ENCODE peak calls at places on chromosomes 2 and 18, in seven cellular contexts. A is glutamatergic neuron, S is progenitor cell of endocrine pancreas, X is uterus, Z is gastrocnemius medialis, K is BJ, Y is hepatocyte. F is an unnamed sample.

GRCh38 chr2:174153757-174154680 is 94.3 kb downstream of the OLA1 start:
- DNase-seq in A (no peak), S (no peak), X (no peak), Z (no peak), K (peak), Y (peak), F (no peak)

GRCh38 chr2:208360259-208361076 is 46.1 kb upstream of the PTH2R start:
- DNase-seq in A (no peak), S (no peak), X (no peak), Z (no peak), K (no peak), Y (no peak), F (no peak)

GRCh38 chr2:44974064-44974715 is 32.7 kb downstream of the SIX3 start:
- DNase-seq in A (no peak), S (no peak), X (no peak), Z (no peak), K (no peak), Y (peak), F (peak)

GRCh38 chr2:113876503-113877387 is 13.1 kb upstream of the ACTR3 start:
- DNase-seq in A (no peak), S (no peak), X (no peak), Z (no peak), K (no peak), Y (peak), F (no peak)

GRCh38 chr2:100940240-100940639 is 61.8 kb upstream of the RPL31 start:
- DNase-seq in A (no peak), S (no peak), X (no peak), Z (no peak), K (no peak), Y (no peak), F (no peak)

GRCh38 chr2:32807662-32808061 is 139.1 kb upstream of the LTBP1 start:
- DNase-seq in A (no peak), S (no peak), X (no peak), Z (no peak), K (no peak), Y (no peak), F (no peak)

GRCh38 chr2:27249891-27250651 is 12.8 kb downstream of the SLC30A3 start:
- DNase-seq in A (peak), S (peak), X (no peak), Z (no peak), K (no peak), Y (peak), F (no peak)

GRCh38 chr2:10397878-10398277 is 50.2 kb downstream of the ODC1 start:
- DNase-seq in A (no peak), S (no peak), X (no peak), Z (no peak), K (no peak), Y (no peak), F (no peak)

GRCh38 chr2:168185583-168186274 is 61.7 kb downstream of the STK39 start:
- DNase-seq in A (no peak), S (no peak), X (no peak), Z (no peak), K (no peak), Y (no peak), F (no peak)

GRCh38 chr2:144326845-144327244 is 193.1 kb downstream of the ZEB2 start:
- DNase-seq in A (no peak), S (no peak), X (no peak), Z (no peak), K (no peak), Y (no peak), F (no peak)

GRCh38 chr18:48295586-48296311 is 113.4 kb downstream of the ZBTB7C start:
- DNase-seq in A (peak), S (no peak), X (no peak), Z (no peak), K (no peak), Y (peak), F (no peak)

GRCh38 chr2:221153226-221153625 is 418.9 kb downstream of the EPHA4 start:
- DNase-seq in A (no peak), S (no peak), X (no peak), Z (no peak), K (no peak), Y (no peak), F (no peak)

GRCh38 chr2:157178865-157179264 is 78.6 kb upstream of the GALNT5 start:
- DNase-seq in A (no peak), S (no peak), X (no peak), Z (no peak), K (no peak), Y (no peak), F (no peak)

GRCh38 chr2:23287250-23287704 is 97.7 kb upstream of the KLHL29 start:
- DNase-seq in A (no peak), S (no peak), X (peak), Z (no peak), K (peak), Y (peak), F (no peak)

GRCh38 chr2:199977984-199978415 is 22.6 kb downstream of the MAIP1 start:
- DNase-seq in A (no peak), S (no peak), X (no peak), Z (no peak), K (no peak), Y (peak), F (no peak)

GRCh38 chr2:121804340-121804739 is 48.9 kb downstream of the TSN start:
- DNase-seq in A (no peak), S (no peak), X (no peak), Z (no peak), K (no peak), Y (no peak), F (no peak)

GRCh38 chr2:82344670-82345069 is 2040.1 kb upstream of the LRRTM1 start:
- DNase-seq in A (no peak), S (no peak), X (no peak), Z (no peak), K (no peak), Y (peak), F (no peak)

GRCh38 chr2:102112692-102113665 is 29.6 kb upstream of the IL1R1 start:
- DNase-seq in A (no peak), S (no peak), X (no peak), Z (no peak), K (no peak), Y (no peak), F (no peak)

GRCh38 chr2:157627594-157628281 is 926 bp downstream of the ACVR1C start:
- DNase-seq in A (no peak), S (no peak), X (no peak), Z (no peak), K (no peak), Y (no peak), F (no peak)

GRCh38 chr2:70898363-70899240 is 37.1 kb upstream of the ATP6V1B1 start:
- DNase-seq in A (no peak), S (no peak), X (no peak), Z (no peak), K (no peak), Y (no peak), F (no peak)

GRCh38 chr18:5746844-5747243 is 148.5 kb downstream of the TMEM200C start:
- DNase-seq in A (no peak), S (no peak), X (no peak), Z (no peak), K (no peak), Y (peak), F (no peak)

GRCh38 chr2:28163028-28163427 is 229.6 kb upstream of the FOSL2 start:
- DNase-seq in A (no peak), S (no peak), X (no peak), Z (peak), K (no peak), Y (no peak), F (no peak)

GRCh38 chr2:56013475-56013874 is 89.9 kb upstream of the EFEMP1 start:
- DNase-seq in A (no peak), S (no peak), X (no peak), Z (no peak), K (no peak), Y (no peak), F (no peak)

GRCh38 chr2:233419626-233420431 is 65.5 kb downstream of the DGKD start:
- DNase-seq in A (no peak), S (no peak), X (no peak), Z (no peak), K (no peak), Y (no peak), F (no peak)

GRCh38 chr18:40624959-40625358 is 1330.1 kb upstream of the PIK3C3 start:
- DNase-seq in A (no peak), S (no peak), X (no peak), Z (no peak), K (no peak), Y (no peak), F (no peak)

GRCh38 chr18:40630496-40630895 is 1324.5 kb upstream of the PIK3C3 start:
- DNase-seq in A (no peak), S (no peak), X (no peak), Z (no peak), K (no peak), Y (no peak), F (no peak)
- TF ChIP-seq CTCF in A (no peak), S (no peak), X (no peak), Z (no peak), K (no peak), Y (no peak), F (no peak)

DNA sequence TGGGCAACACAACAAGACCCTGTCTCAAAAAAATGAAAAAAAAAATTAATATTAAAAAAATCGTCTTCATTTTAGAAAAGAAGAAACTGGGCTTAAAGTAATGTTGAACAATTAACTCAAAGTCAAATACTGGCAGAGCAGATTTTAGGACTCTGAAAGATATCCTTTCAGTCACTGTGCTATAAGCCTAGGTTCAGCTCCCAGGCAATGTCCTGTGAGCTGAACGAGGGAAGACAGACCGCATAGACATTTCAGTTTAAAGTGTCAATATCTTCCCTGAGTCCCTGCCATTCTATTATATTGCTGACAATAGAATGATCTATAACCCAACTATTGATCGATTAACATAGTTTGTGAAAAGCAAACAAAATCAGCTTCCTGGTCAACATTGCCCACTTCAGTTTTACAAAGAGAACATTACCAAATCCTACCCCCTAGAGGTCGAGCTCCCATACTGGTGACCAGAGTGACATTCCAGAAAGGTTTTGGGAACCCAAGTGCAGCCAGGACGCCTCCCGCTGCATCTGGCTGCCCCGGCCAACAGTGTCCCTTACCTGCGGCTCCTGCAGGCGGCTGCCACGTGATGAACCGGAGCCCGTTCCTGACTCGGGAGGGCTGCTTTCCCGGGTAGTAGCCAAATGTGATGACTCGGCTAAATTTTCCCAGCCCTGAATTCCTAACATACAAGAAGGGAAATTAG is 639 bp downstream of the MRO start:
- DNase-seq in A (no peak), S (peak), X (no peak), Z (peak), K (no peak), Y (peak), F (no peak)
- TF ChIP-seq CTCF in A (no peak), S (peak), X (no peak), Z (no peak), K (peak), Y (peak), F (no peak)

GRCh38 chr2:7034313-7034712 is 117.1 kb downstream of the RNF144A start:
- DNase-seq in A (peak), S (no peak), X (no peak), Z (no peak), K (no peak), Y (peak), F (no peak)
- TF ChIP-seq CTCF in A (no peak), S (no peak), X (no peak), Z (no peak), K (no peak), Y (peak), F (no peak)

GRCh38 chr18:31511098-31511497 is 13.1 kb downstream of the DSG2 start:
- DNase-seq in A (no peak), S (no peak), X (no peak), Z (no peak), K (no peak), Y (no peak), F (no peak)
- TF ChIP-seq CTCF in A (no peak), S (peak), X (no peak), Z (no peak), K (no peak), Y (no peak), F (no peak)

GRCh38 chr2:161570424-161571050 is 53.7 kb upstream of the SLC4A10 start:
- DNase-seq in A (no peak), S (no peak), X (no peak), Z (no peak), K (no peak), Y (no peak), F (no peak)
- TF ChIP-seq CTCF in A (no peak), S (peak), X (no peak), Z (no peak), K (peak), Y (no peak), F (no peak)

GRCh38 chr18:9804517-9805104 is 81.2 kb upstream of the TXNDC2 start:
- DNase-seq in A (no peak), S (no peak), X (no peak), Z (no peak), K (no peak), Y (no peak), F (no peak)
- TF ChIP-seq CTCF in A (no peak), S (no peak), X (no peak), Z (no peak), K (no peak), Y (peak), F (no peak)

DNA sequence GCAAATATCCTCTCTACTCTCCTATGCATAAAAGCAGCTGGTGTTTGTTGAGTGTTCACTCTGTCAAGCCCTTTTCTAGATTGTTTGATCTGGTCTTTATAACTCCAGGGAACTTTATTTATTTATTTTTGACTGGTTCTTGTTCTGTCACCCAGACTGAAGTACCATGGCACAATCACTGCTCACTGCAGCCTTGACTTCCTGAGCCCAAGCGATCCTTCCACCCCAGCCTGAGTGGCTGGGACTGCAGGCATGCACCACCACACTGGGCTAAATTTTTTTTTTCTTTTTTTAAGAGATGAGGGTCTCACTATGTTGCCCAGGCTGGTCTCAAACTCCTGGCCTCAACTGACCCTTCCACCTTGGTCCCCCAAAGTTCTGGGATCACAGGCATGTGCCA is 12.7 kb upstream of the SLC11A1 start:
- DNase-seq in A (no peak), S (no peak), X (no peak), Z (no peak), K (no peak), Y (no peak), F (no peak)
- TF ChIP-seq CTCF in A (no peak), S (no peak), X (no peak), Z (no peak), K (no peak), Y (no peak), F (no peak)

F was measured in tibial nerve.